ENCODE peak calls at places on chromosomes 7 and 10, in four cellular contexts. U is caudate nucleus, N is brain microvascular endothelial cell, K is fibroblast of lung. W is an unnamed sample.

GRCh38 chr7:102305414-102306268 is 19.0 kb downstream of the SH2B2 start:
- DNase-seq in K (no peak), N (no peak), U (no peak), W (no peak)

GRCh38 chr10:125769175-125769574 is 6.4 kb downstream of the MMP21 start:
- DNase-seq in K (no peak), N (no peak), U (no peak), W (no peak)

GRCh38 chr7:18874875-18875274 is 242.6 kb downstream of the TWIST1 start:
- DNase-seq in U (no peak), N (no peak), K (no peak), W (no peak)

GRCh38 chr7:31102151-31102972 is 50.3 kb downstream of the ADCYAP1R1 start:
- DNase-seq in K (no peak), U (no peak), N (no peak), W (no peak)

GRCh38 chr10:17961551-17962422 is 10.1 kb downstream of the SLC39A12 start:
- DNase-seq in K (peak; percentile 91), U (no peak), N (peak; percentile 33), W (no peak)

GRCh38 chr7:110774066-110774465 is 316.9 kb upstream of the LRRN3 start:
- DNase-seq in N (no peak), K (no peak), U (no peak), W (no peak)

GRCh38 chr10:80473692-80474596 is 19.8 kb downstream of the TSPAN14 start:
- DNase-seq in K (peak; percentile 59), N (no peak), U (no peak), W (no peak)

GRCh38 chr10:102117391-102118159 is 2.6 kb downstream of the LDB1 start:
- DNase-seq in N (no peak), U (peak; percentile 75), K (peak; percentile 73), W (peak; percentile 49)

GRCh38 chr10:87544750-87545149 is 40.1 kb downstream of the MINPP1 start:
- DNase-seq in K (peak; percentile 48), U (no peak), N (no peak), W (no peak)

GRCh38 chr7:133081119-133081604 is 728 bp downstream of the CHCHD3 start:
- DNase-seq in U (no peak), K (no peak), N (peak; percentile 11), W (no peak)

GRCh38 chr10:132711618-132712051 is 74.3 kb downstream of the NKX6-2 start:
- DNase-seq in U (no peak), K (no peak), N (no peak), W (no peak)

GRCh38 chr7:45588466-45588865 is 14.3 kb downstream of the ADCY1 start:
- DNase-seq in N (no peak), K (no peak), U (no peak), W (no peak)

GRCh38 chr7:232571-233455 is 40.4 kb downstream of the FAM20C start:
- DNase-seq in K (peak; percentile 79), U (no peak), N (peak; percentile 67), W (no peak)

GRCh38 chr10:100960251-100960650 is 9.1 kb upstream of the SEMA4G start:
- DNase-seq in N (no peak), K (no peak), U (no peak), W (no peak)

GRCh38 chr7:131633342-131633843 is 77.0 kb upstream of the PODXL start:
- DNase-seq in N (peak; percentile 51), U (no peak), K (peak; percentile 65), W (no peak)
- H3K27ac ChIP-seq in N (peak overlapping the region; percentile 56), U (no peak overlapping the region), K (no peak overlapping the region), W (no peak overlapping the region)

DNA sequence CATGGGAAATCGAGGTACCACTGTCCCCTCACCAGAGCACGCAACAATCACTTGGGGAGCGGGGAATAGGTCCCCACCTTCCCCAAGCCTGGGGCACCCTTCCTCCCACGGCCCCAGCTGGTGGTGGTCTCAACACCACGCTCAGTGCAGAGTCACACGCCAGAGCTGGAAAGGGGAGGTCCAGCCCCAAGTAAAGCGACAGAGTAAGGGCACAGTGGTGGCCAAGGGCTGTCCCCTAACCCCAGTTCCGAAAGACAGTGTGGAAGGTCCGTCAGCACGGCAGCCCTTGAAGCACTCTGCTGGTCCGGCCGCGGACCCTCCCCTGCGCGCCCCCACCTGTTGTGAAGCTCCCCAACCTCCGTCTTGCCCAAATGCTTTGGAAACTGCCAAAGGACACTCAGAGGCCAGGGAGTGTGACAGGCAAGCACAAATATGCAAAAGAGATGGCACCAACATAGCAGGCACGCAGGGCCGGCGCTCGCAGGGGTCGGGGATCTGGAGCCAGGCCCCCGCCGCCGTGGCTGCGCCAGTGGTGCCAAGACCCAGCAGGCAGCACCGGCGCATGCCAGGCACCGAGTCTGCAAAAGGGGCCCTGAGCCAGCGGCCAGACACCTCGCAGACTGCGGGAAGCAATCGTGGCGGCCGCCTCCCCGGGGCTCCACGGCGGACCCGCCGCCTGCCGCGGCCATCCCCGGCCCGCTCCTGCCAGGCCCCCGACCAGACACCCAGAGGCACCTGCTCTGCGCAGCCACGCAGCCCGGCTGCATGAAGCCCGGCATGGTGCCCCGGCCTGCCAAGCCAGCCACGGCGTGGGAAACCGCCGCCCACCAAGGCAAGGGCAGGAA is 51.6 kb upstream of the SRRM3 start:
- DNase-seq in K (no peak), U (no peak), N (no peak), W (peak; percentile 25)
- H3K27ac ChIP-seq in K (no peak overlapping the region), U (no peak overlapping the region), N (no peak overlapping the region), W (no peak overlapping the region)

DNA sequence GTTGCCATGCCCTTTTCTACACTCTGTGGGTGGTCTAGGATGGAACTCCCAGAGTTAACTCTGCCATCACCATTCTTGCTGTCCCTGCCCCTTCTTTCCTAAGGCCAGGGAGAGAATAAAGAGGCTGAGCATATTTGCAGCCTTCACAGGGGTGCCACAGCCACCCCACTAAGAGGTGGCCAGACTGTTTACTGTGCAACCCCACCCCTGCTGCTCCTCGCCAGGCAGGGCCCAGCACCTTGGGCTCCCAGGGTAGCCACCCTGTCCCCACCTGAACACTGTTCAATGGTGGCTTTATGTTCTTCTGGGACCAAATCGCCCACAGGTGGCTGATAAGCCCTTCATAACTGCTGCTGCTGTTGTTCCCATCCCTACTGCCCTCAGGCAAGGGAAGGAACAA is 198.9 kb downstream of the SNX13 start:
- DNase-seq in K (no peak), N (no peak), U (no peak), W (no peak)
- H3K27ac ChIP-seq in K (no peak overlapping the region), N (no peak overlapping the region), U (no peak overlapping the region), W (no peak overlapping the region)

GRCh38 chr7:25945608-25946007 is 206.4 kb upstream of the NFE2L3 start:
- DNase-seq in N (no peak), U (no peak), K (no peak), W (no peak)
- H3K27ac ChIP-seq in N (no peak overlapping the region), U (no peak overlapping the region), K (no peak overlapping the region), W (no peak overlapping the region)

GRCh38 chr7:40223451-40224112 is 88.8 kb downstream of the SUGCT start:
- DNase-seq in U (no peak), K (no peak), N (no peak), W (no peak)
- H3K27ac ChIP-seq in U (no peak overlapping the region), K (no peak overlapping the region), N (peak overlapping the region; percentile 99), W (no peak overlapping the region)

W was measured in substantia nigra.